ENCODE peak calls at places on chromosomes 4 and X, in five cellular contexts. D is suprapubic skin, M is A549, T is sigmoid colon, P is stomach. K is an unnamed sample.

GRCh38 chr4:65669008-65669971 is 999 bp downstream of the EPHA5 start:
- DNase-seq in D (no peak), M (no peak), T (peak; percentile 59), P (no peak), K (peak; percentile 22)

GRCh38 chrX:135544338-135544948 is 24.0 kb downstream of the INTS6L start:
- DNase-seq in D (no peak), M (no peak), T (no peak), P (no peak), K (no peak)

GRCh38 chr4:160745126-160745525 is 1418.7 kb downstream of the FSTL5 start:
- DNase-seq in D (no peak), M (no peak), T (no peak), P (no peak), K (no peak)

GRCh38 chr4:42965326-42965725 is 72.8 kb downstream of the GRXCR1 start:
- DNase-seq in D (no peak), M (no peak), T (no peak), P (no peak), K (peak; percentile 12)

GRCh38 chr4:114911141-114911540 is 202.3 kb downstream of the NDST4 start:
- DNase-seq in D (no peak), M (no peak), T (no peak), P (no peak), K (no peak)

GRCh38 chrX:40422021-40422420 is 158.7 kb upstream of the ATP6AP2 start:
- DNase-seq in D (no peak), M (no peak), T (no peak), P (no peak), K (no peak)

GRCh38 chr4:105147226-105148151 is 813 bp downstream of the TET2 start:
- DNase-seq in D (no peak), M (no peak), T (peak; percentile 66), P (peak; percentile 32), K (peak; percentile 62)

GRCh38 chrX:125826080-125826479 is 340.0 kb downstream of the DCAF12L2 start:
- DNase-seq in D (no peak), M (no peak), T (no peak), P (no peak), K (no peak)

GRCh38 chr4:14827111-14827510 is 175.2 kb upstream of the CPEB2 start:
- DNase-seq in D (no peak), M (no peak), T (no peak), P (no peak), K (peak; percentile 5)

GRCh38 chrX:110418220-110418856 is 59.7 kb downstream of the RTL9 start:
- DNase-seq in D (no peak), M (peak; percentile 59), T (no peak), P (peak; percentile 32), K (peak; percentile 22)

GRCh38 chrX:40040686-40041461 is 56.9 kb downstream of the BCOR start:
- DNase-seq in D (no peak), M (no peak), T (no peak), P (no peak), K (no peak)

GRCh38 chr4:140876597-140877364 is 120.6 kb upstream of the TBC1D9 start:
- DNase-seq in D (no peak), M (no peak), T (no peak), P (no peak), K (no peak)

GRCh38 chrX:13087322-13088154 is 43.1 kb upstream of the FAM9C start:
- DNase-seq in D (no peak), M (no peak), T (no peak), P (no peak), K (no peak)

GRCh38 chrX:11611965-11612364 is 53.8 kb downstream of the ARHGAP6 start:
- DNase-seq in D (no peak), M (no peak), T (no peak), P (no peak), K (no peak)

DNA sequence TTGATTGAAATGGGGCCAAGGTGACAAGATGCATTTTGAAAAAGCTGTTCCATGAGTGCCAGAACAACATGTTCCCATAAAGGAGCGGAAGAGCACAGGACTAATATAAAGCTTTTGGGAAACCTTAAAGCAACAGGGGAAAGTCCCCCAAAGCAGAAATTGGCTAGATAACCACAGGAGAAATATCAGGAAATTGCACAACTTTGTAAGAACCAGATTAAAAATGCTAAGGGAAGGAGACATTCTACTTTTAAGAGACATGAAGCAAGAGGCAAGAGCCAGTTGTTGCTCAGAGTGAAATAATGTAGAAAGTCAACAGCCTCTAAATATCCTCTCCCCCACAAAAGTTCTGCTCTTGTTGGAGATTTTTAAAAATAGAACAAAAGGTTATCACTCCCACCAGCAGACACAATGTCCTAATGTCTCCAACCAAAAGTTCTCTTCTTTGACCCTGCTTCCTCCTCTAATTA is 85.2 kb upstream of the LNX1 start:
- DNase-seq in D (no peak), M (no peak), T (no peak), P (no peak), K (no peak)
- TF ChIP-seq EP300 in D (no peak), M (no peak), T (no peak), P (no peak), K (no peak)

GRCh38 chr4:41569957-41570356 is 32.0 kb downstream of the LIMCH1 start:
- DNase-seq in D (no peak), M (no peak), T (no peak), P (no peak), K (no peak)

GRCh38 chr4:41573458-41574129 is 35.6 kb downstream of the LIMCH1 start:
- DNase-seq in D (no peak), M (no peak), T (no peak), P (no peak), K (no peak)

GRCh38 chr4:41575207-41575606 is 37.2 kb downstream of the LIMCH1 start:
- DNase-seq in D (no peak), M (no peak), T (no peak), P (no peak), K (no peak)

GRCh38 chr4:41571422-41571821 is 33.5 kb downstream of the LIMCH1 start:
- DNase-seq in D (no peak), M (no peak), T (no peak), P (no peak), K (no peak)

GRCh38 chr4:41572414-41572986 is 34.5 kb downstream of the LIMCH1 start:
- DNase-seq in D (no peak), M (no peak), T (no peak), P (no peak), K (no peak)
- H3K4me3 ChIP-seq in D (no peak overlapping the region), M (no peak overlapping the region), T (peak overlapping the region; percentile 6), P (no peak overlapping the region), K (no peak overlapping the region)

GRCh38 chr4:2418652-2419571 is at the start of gene CFAP99:
- DNase-seq in D (peak; percentile 98), M (peak; percentile 77), T (peak; percentile 98), P (peak; percentile 99), K (peak; percentile 98)

GRCh38 chr4:2416564-2417195 is 1.8 kb downstream of the ZFYVE28 start:
- DNase-seq in D (no peak), M (no peak), T (no peak), P (peak; percentile 45), K (peak; percentile 63)

GRCh38 chr4:2417196-2417764 is 1.2 kb downstream of the ZFYVE28 start:
- DNase-seq in D (no peak), M (no peak), T (no peak), P (no peak), K (peak; percentile 78)

GRCh38 chr4:2419814-2420213 is 1.1 kb downstream of the CFAP99 start:
- DNase-seq in D (no peak), M (no peak), T (no peak), P (no peak), K (no peak)

DNA sequence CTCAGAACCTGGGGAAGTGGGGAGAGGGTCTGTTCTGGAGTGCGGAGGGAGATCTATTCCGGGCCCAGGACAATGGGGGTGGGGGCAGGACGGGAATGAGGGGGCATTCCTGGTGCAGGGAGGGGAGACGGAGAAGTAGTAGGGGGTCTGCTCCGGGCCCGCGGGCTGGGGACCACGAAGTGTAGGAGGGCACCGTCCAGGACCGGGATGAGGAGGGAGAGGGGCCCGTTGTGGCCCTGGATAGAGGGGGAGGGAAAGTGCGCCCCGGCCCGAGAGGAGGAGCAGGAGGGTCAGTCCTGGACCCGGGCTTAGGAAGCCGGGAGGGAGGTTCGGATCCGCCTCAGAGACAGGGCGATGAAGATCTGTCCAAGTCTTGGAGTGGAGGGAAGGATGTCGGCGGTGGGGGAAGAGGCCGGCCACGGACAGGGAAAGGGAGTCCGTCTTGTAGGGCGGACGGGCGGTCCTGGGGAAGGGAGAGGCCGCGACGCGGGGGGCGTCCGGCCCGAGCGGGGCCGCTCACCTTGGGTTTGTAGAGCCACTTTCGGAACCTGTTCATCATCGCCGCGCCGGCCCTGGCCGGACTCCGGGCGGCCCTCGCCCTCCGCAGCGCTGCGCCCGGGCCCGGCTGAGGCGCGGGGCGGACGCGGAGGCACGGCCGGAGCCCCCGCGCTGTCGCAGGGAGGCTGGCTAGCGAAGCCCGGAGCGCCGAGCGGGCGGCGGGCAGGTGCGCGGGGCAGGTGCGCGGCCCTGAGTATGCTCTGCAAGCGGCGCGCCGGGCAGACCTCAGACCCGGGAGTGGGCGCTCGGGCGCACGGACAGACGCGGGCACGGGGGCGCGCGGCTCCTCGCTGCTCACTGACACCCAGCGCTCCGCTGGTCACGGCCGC is at the start of gene ZFYVE28:
- DNase-seq in D (no peak), M (peak; percentile 22), T (no peak), P (no peak), K (no peak)
- TF ChIP-seq EP300 in D (no peak), M (no peak), T (no peak), P (no peak), K (no peak)

DNA sequence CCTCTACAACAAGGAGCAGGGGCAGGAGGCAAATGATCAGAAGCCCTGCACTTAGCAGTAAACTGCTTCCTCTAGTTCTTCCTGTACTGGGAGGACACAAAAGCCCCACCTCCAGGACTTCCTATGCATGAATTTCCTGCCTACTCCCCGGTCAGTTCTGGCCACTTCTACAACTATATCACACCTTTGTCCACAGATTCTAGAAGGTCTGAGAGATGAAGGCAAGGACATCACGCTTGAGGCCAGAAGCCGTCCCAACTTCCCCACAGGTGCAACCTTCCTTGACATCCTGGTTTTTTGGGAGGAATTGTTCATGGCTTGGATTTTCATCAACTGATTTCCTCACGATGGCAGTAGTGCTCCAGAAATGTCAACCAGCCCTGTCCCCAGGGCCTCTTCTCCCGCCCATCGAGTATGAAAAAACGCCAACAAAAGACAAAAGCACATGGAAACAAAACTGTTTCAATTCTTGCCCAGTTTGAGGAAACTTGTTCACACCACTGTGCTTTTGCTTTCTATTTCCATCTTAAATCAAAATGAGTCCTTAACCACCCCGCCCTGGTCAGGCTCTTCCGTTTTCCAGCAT is 206.5 kb upstream of the STK26 start:
- DNase-seq in D (no peak), M (no peak), T (peak; percentile 90), P (peak; percentile 84), K (peak; percentile 51)
- H3K4me3 ChIP-seq in D (peak overlapping the region; percentile 7), M (no peak overlapping the region), T (no peak overlapping the region), P (no peak overlapping the region), K (peak overlapping the region; percentile 38)

DNA sequence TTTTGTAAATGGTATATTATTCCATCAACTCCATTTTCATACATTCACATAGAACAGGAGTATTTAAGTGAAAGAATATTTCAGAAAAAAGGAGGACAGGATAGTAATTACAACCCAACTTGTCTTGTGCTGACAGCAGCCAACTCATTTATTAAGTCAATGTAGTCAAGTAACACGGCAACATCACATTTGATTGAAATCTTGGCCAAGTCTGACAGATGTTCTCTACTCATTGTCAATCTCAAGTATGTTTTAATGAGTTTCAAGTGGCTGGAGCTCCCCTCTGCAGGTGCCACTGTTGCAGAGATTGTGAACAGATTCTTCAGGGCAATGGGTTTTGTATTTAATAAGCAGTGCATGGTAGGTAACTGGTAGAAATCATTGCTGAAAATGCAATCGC is 332.5 kb downstream of the C4orf33 start:
- DNase-seq in D (no peak), M (no peak), T (no peak), P (no peak), K (no peak)
- TF ChIP-seq EP300 in D (no peak), M (no peak), T (no peak), P (no peak), K (no peak)